ENCODE peak calls at places on chromosomes 5 and 9, in seven cellular contexts. One of them, this sample, is unnamed. For H3K4me1, the result is how much of the 10 kb centered on the place peaks cover.

GRCh38 chr9:105842023-105842644 is 147.8 kb downstream of the TMEM38B start:
- DNase-seq in SK-N-SH: peak
- DNase-seq in HepG2: peak
- DNase-seq in PC-3: peak
- DNase-seq in fibroblast of lung: peak
- DNase-seq in colonic mucosa: peak
- DNase-seq in H1: no peak
- DNase-seq in this sample: no peak

GRCh38 chr5:139662617-139663016 is 14.5 kb downstream of the CXXC5 start:
- DNase-seq in SK-N-SH: no peak
- DNase-seq in HepG2: no peak
- DNase-seq in PC-3: no peak
- DNase-seq in fibroblast of lung: no peak
- DNase-seq in colonic mucosa: no peak
- DNase-seq in H1: no peak
- DNase-seq in this sample: no peak

GRCh38 chr9:124779368-124780059 is 2.6 kb downstream of the OLFML2A start:
- DNase-seq in SK-N-SH: no peak
- DNase-seq in HepG2: peak
- DNase-seq in PC-3: peak
- DNase-seq in fibroblast of lung: peak
- DNase-seq in colonic mucosa: no peak
- DNase-seq in H1: no peak
- DNase-seq in this sample: peak

GRCh38 chr5:172162348-172162747 is 25.7 kb downstream of the STK10 start:
- DNase-seq in SK-N-SH: no peak
- DNase-seq in HepG2: peak
- DNase-seq in PC-3: peak
- DNase-seq in fibroblast of lung: peak
- DNase-seq in colonic mucosa: no peak
- DNase-seq in H1: no peak
- DNase-seq in this sample: no peak

GRCh38 chr5:123785160-123786001 is 273.4 kb downstream of the CSNK1G3 start:
- DNase-seq in SK-N-SH: peak
- DNase-seq in HepG2: no peak
- DNase-seq in PC-3: peak
- DNase-seq in fibroblast of lung: peak
- DNase-seq in colonic mucosa: no peak
- DNase-seq in H1: no peak
- DNase-seq in this sample: no peak

GRCh38 chr5:168578506-168579205 is 512 bp downstream of the PANK3 start:
- DNase-seq in SK-N-SH: peak
- DNase-seq in HepG2: peak
- DNase-seq in PC-3: no peak
- DNase-seq in fibroblast of lung: peak
- DNase-seq in colonic mucosa: no peak
- DNase-seq in H1: no peak
- DNase-seq in this sample: no peak

GRCh38 chr5:10233505-10233904 is 16.2 kb downstream of the ATPSCKMT start:
- DNase-seq in SK-N-SH: peak
- DNase-seq in HepG2: peak
- DNase-seq in PC-3: peak
- DNase-seq in fibroblast of lung: peak
- DNase-seq in colonic mucosa: no peak
- DNase-seq in H1: no peak
- DNase-seq in this sample: no peak

GRCh38 chr5:126936775-126937418 is 93.5 kb downstream of the MARCHF3 start:
- DNase-seq in SK-N-SH: no peak
- DNase-seq in HepG2: no peak
- DNase-seq in PC-3: no peak
- DNase-seq in fibroblast of lung: no peak
- DNase-seq in colonic mucosa: no peak
- DNase-seq in H1: no peak
- DNase-seq in this sample: no peak

GRCh38 chr9:69572611-69573010 is 99.6 kb downstream of the APBA1 start:
- DNase-seq in SK-N-SH: no peak
- DNase-seq in HepG2: no peak
- DNase-seq in PC-3: no peak
- DNase-seq in fibroblast of lung: no peak
- DNase-seq in colonic mucosa: no peak
- DNase-seq in H1: no peak
- DNase-seq in this sample: no peak

GRCh38 chr5:50905996-50906395 is 239.6 kb downstream of the PARP8 start:
- DNase-seq in SK-N-SH: no peak
- DNase-seq in HepG2: no peak
- DNase-seq in PC-3: no peak
- DNase-seq in fibroblast of lung: no peak
- DNase-seq in colonic mucosa: no peak
- DNase-seq in H1: no peak
- DNase-seq in this sample: no peak

GRCh38 chr5:134555889-134556311 is 30.4 kb downstream of the JADE2 start:
- DNase-seq in SK-N-SH: peak
- DNase-seq in HepG2: peak
- DNase-seq in PC-3: peak
- DNase-seq in fibroblast of lung: peak
- DNase-seq in colonic mucosa: no peak
- DNase-seq in H1: no peak
- DNase-seq in this sample: peak

GRCh38 chr5:16049766-16050165 is 129.8 kb downstream of the MARCHF11 start:
- DNase-seq in SK-N-SH: no peak
- DNase-seq in HepG2: no peak
- DNase-seq in PC-3: no peak
- DNase-seq in fibroblast of lung: no peak
- DNase-seq in colonic mucosa: no peak
- DNase-seq in H1: no peak
- DNase-seq in this sample: no peak

GRCh38 chr5:16048132-16048531 is 131.5 kb downstream of the MARCHF11 start:
- DNase-seq in SK-N-SH: no peak
- DNase-seq in HepG2: no peak
- DNase-seq in PC-3: no peak
- DNase-seq in fibroblast of lung: no peak
- DNase-seq in colonic mucosa: no peak
- DNase-seq in H1: no peak
- DNase-seq in this sample: no peak

GRCh38 chr5:16051246-16051645 is 128.3 kb downstream of the MARCHF11 start:
- DNase-seq in SK-N-SH: no peak
- DNase-seq in HepG2: no peak
- DNase-seq in PC-3: no peak
- DNase-seq in fibroblast of lung: no peak
- DNase-seq in colonic mucosa: no peak
- DNase-seq in H1: no peak
- DNase-seq in this sample: no peak

GRCh38 chr5:16050414-16050813 is 129.2 kb downstream of the MARCHF11 start:
- DNase-seq in SK-N-SH: no peak
- DNase-seq in HepG2: no peak
- DNase-seq in PC-3: no peak
- DNase-seq in fibroblast of lung: no peak
- DNase-seq in colonic mucosa: no peak
- DNase-seq in H1: no peak
- DNase-seq in this sample: no peak
- H3K9ac ChIP-seq in SK-N-SH: no peak
- H3K9ac ChIP-seq in HepG2: no peak
- H3K9ac ChIP-seq in PC-3: no peak
- H3K9ac ChIP-seq in fibroblast of lung: no peak
- H3K9ac ChIP-seq in colonic mucosa: no peak
- H3K9ac ChIP-seq in H1: no peak
- H3K9ac ChIP-seq in this sample: no peak

GRCh38 chr5:140674211-140674610 is 835 bp upstream of the DND1 start:
- DNase-seq in SK-N-SH: no peak
- DNase-seq in HepG2: no peak
- DNase-seq in PC-3: no peak
- DNase-seq in fibroblast of lung: no peak
- DNase-seq in colonic mucosa: no peak
- DNase-seq in H1: no peak
- DNase-seq in this sample: no peak

GRCh38 chr5:140671472-140672210 is 1.7 kb downstream of the DND1 start:
- DNase-seq in SK-N-SH: no peak
- DNase-seq in HepG2: no peak
- DNase-seq in PC-3: no peak
- DNase-seq in fibroblast of lung: no peak
- DNase-seq in colonic mucosa: no peak
- DNase-seq in H1: no peak
- DNase-seq in this sample: no peak

GRCh38 chr5:140673187-140673976 is at the start of gene DND1:
- DNase-seq in SK-N-SH: peak
- DNase-seq in HepG2: no peak
- DNase-seq in PC-3: no peak
- DNase-seq in fibroblast of lung: no peak
- DNase-seq in colonic mucosa: no peak
- DNase-seq in H1: no peak
- DNase-seq in this sample: peak

GRCh38 chr5:140674629-140675028 is 1.3 kb upstream of the DND1 start:
- DNase-seq in SK-N-SH: no peak
- DNase-seq in HepG2: no peak
- DNase-seq in PC-3: no peak
- DNase-seq in fibroblast of lung: no peak
- DNase-seq in colonic mucosa: no peak
- DNase-seq in H1: no peak
- DNase-seq in this sample: no peak

DNA sequence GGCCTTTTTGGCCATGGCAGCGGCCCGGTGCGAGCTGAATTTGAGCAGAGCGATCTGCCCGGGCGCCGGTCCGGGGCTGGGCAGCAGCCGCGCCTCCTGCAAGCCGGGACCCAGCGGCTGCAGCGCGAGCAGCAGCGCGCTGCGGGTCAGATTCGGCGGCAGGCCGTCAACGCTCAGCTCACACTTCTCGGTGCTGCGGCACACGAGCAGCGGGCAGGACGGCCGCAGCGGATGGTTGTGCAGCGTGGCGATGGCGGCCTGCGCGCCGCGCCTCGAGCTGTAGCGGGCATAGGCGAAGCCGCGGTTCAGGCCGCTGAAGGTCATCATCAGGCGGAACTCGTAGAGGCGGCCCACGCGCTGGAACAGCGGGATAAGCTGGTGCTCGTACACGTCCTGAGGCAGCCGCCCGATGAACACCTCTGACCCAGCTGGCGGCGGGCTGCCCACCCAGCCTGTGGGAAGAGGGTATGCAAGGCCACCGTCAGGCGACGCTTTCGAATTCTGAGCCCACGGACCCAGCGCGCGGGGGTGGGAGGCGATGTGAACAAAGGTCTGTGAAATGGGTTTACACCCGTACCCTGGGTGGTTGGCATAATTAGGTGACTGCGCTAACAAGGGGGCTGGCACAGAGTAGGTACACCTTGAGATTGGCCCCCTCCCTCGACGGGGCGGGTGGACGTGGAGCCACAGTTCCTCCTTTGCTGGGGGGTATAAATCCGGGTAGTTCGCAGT is 755 bp downstream of the DND1 start:
- DNase-seq in SK-N-SH: peak
- DNase-seq in HepG2: no peak
- DNase-seq in PC-3: no peak
- DNase-seq in fibroblast of lung: no peak
- DNase-seq in colonic mucosa: no peak
- DNase-seq in H1: no peak
- DNase-seq in this sample: peak
- H3K4me3 ChIP-seq in SK-N-SH: no peak
- H3K4me3 ChIP-seq in HepG2: no peak
- H3K4me3 ChIP-seq in PC-3: no peak
- H3K4me3 ChIP-seq in fibroblast of lung: no peak
- H3K4me3 ChIP-seq in colonic mucosa: no peak
- H3K4me3 ChIP-seq in H1: no peak
- H3K4me3 ChIP-seq in this sample: no peak

GRCh38 chr5:150599917-150600511 is 40.4 kb upstream of the SYNPO start:
- DNase-seq in SK-N-SH: peak
- DNase-seq in HepG2: no peak
- DNase-seq in PC-3: peak
- DNase-seq in fibroblast of lung: peak
- DNase-seq in colonic mucosa: peak
- DNase-seq in H1: no peak
- DNase-seq in this sample: peak

GRCh38 chr5:150598046-150598445 is 42.4 kb upstream of the SYNPO start:
- DNase-seq in SK-N-SH: no peak
- DNase-seq in HepG2: no peak
- DNase-seq in PC-3: no peak
- DNase-seq in fibroblast of lung: no peak
- DNase-seq in colonic mucosa: no peak
- DNase-seq in H1: no peak
- DNase-seq in this sample: peak

GRCh38 chr5:150599281-150599680 is 41.2 kb upstream of the SYNPO start:
- DNase-seq in SK-N-SH: no peak
- DNase-seq in HepG2: no peak
- DNase-seq in PC-3: no peak
- DNase-seq in fibroblast of lung: no peak
- DNase-seq in colonic mucosa: no peak
- DNase-seq in H1: no peak
- DNase-seq in this sample: peak

GRCh38 chr5:150596826-150597225 is 43.6 kb upstream of the SYNPO start:
- DNase-seq in SK-N-SH: no peak
- DNase-seq in HepG2: no peak
- DNase-seq in PC-3: no peak
- DNase-seq in fibroblast of lung: no peak
- DNase-seq in colonic mucosa: no peak
- DNase-seq in H1: no peak
- DNase-seq in this sample: no peak

DNA sequence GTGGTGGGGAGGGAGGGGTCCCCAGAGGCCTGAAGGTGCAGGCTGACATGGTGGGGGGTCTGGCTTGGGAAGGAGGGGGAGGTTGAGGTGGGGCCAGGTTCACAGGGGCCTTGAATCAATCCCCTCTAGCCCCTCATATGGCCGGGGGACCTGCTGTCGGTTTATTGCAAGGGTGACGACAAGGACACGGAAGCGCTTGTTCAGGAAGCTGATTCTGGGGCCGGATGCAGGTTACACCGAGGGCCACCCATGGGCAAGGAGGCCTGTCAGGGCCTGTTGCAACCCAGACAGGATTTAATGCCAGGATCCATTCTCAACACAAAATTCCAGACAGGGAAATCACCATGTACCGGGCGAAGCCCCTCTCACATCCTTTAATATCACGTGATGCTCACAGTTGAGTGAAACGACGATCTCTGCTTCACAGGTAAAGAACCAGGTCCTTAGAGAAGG is 41.6 kb upstream of the SYNPO start:
- DNase-seq in SK-N-SH: no peak
- DNase-seq in HepG2: no peak
- DNase-seq in PC-3: no peak
- DNase-seq in fibroblast of lung: no peak
- DNase-seq in colonic mucosa: no peak
- DNase-seq in H1: no peak
- DNase-seq in this sample: peak
- H3K4me1 ChIP-seq in SK-N-SH: half or more
- H3K4me1 ChIP-seq in HepG2: under half
- H3K4me1 ChIP-seq in PC-3: under half
- H3K4me1 ChIP-seq in fibroblast of lung: under half
- H3K4me1 ChIP-seq in colonic mucosa: under half
- H3K4me1 ChIP-seq in H1: under half
- H3K4me1 ChIP-seq in this sample: under half

DNA sequence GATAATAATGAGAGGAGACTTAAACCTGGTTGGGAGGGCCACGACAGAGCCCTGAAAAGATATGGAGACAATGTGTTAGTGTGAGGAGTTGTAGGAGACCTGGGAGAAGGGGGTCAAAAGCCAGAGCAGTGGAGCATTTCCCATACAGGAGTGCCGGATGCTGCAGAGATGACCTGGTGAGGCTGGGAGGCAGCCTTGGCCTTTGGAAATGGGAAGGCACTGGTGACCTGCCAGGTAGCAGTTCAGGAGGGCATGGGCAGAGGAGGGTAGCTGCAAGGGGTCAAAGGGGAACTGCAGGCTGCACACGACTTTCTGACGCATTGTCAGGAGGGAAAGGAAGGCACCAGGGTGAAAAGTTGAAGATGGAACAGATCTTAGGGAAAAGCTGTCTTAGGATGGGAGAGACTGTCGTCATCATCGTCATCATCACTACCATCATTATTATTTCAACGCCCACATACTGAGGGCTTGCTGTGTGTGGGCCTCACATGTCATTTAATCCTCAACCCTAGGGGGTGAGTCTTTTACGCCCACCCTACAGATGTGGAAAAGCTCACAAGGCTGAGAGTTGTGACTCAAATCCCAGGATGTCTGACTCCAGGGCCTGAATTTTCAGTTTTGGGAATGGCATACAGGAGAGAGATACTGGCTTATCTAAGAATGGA is 13.3 kb downstream of the ARAP3 start:
- DNase-seq in SK-N-SH: no peak
- DNase-seq in HepG2: no peak
- DNase-seq in PC-3: no peak
- DNase-seq in fibroblast of lung: no peak
- DNase-seq in colonic mucosa: no peak
- DNase-seq in H1: no peak
- DNase-seq in this sample: no peak
- H3K9ac ChIP-seq in SK-N-SH: no peak
- H3K9ac ChIP-seq in HepG2: no peak
- H3K9ac ChIP-seq in PC-3: no peak
- H3K9ac ChIP-seq in fibroblast of lung: no peak
- H3K9ac ChIP-seq in colonic mucosa: no peak
- H3K9ac ChIP-seq in H1: no peak
- H3K9ac ChIP-seq in this sample: no peak

This sample was measured in kidney.